ENCODE peak calls at places on chromosomes 6 and 20, in six cellular contexts. N, D, E, R, K and I are unnamed samples.
A peak's percentile ranks its signal among the peaks of the same experiment; 100 is the strongest.

GRCh38 chr6:6736753-6737654 is 148.5 kb downstream of the LY86 start:
- DNase-seq in N (peak; percentile 91), D (no peak), E (peak; percentile 92), R (no peak), K (peak; percentile 56), I (peak; percentile 82)

GRCh38 chr6:89637960-89638319 is 607 bp downstream of the LYRM2 start:
- DNase-seq in N (no peak), D (no peak), E (no peak), R (no peak), K (no peak), I (no peak)

GRCh38 chr6:169962604-169963469 is 211.4 kb downstream of the ERMARD start:
- DNase-seq in N (no peak), D (no peak), E (no peak), R (no peak), K (no peak), I (no peak)

GRCh38 chr6:157885211-157885788 is 62.3 kb downstream of the SNX9 start:
- DNase-seq in N (no peak), D (no peak), E (no peak), R (no peak), K (no peak), I (no peak)

GRCh38 chr20:2955257-2955950 is 82.1 kb downstream of the PTPRA start:
- DNase-seq in N (no peak), D (no peak), E (no peak), R (no peak), K (no peak), I (no peak)

GRCh38 chr6:107870379-107870778 is 46.3 kb upstream of the SCML4 start:
- DNase-seq in N (no peak), D (peak; percentile 60), E (peak; percentile 60), R (no peak), K (peak; percentile 56), I (no peak)

GRCh38 chr6:146090474-146090873 is 61.6 kb downstream of the GRM1 start:
- DNase-seq in N (no peak), D (peak; percentile 21), E (no peak), R (no peak), K (no peak), I (no peak)

GRCh38 chr6:118896339-118897136 is 2.6 kb downstream of the ASF1A start:
- DNase-seq in N (no peak), D (peak; percentile 86), E (peak; percentile 62), R (peak; percentile 24), K (peak; percentile 68), I (no peak)

GRCh38 chr6:25176466-25176865 is 102.7 kb upstream of the CARMIL1 start:
- DNase-seq in N (no peak), D (no peak), E (no peak), R (peak; percentile 13), K (no peak), I (no peak)

GRCh38 chr6:128518531-128519131 is 1.8 kb downstream of the PTPRK start:
- DNase-seq in N (no peak), D (peak; percentile 38), E (no peak), R (no peak), K (no peak), I (no peak)

GRCh38 chr6:38739532-38739931 is 24.4 kb downstream of the DNAH8 start:
- DNase-seq in N (no peak), D (no peak), E (no peak), R (no peak), K (peak; percentile 4), I (no peak)

GRCh38 chr20:23205656-23206055 is 119.5 kb upstream of the CD93 start:
- DNase-seq in N (peak; percentile 71), D (peak; percentile 59), E (peak; percentile 76), R (no peak), K (peak; percentile 88), I (no peak)

GRCh38 chr20:6030453-6031080 is 23.3 kb downstream of the LRRN4 start:
- DNase-seq in N (no peak), D (no peak), E (no peak), R (no peak), K (no peak), I (no peak)

GRCh38 chr20:10064611-10065010 is 29.8 kb downstream of the ANKEF1 start:
- DNase-seq in N (no peak), D (no peak), E (peak; percentile 29), R (no peak), K (no peak), I (no peak)

GRCh38 chr20:22465622-22466446 is 118.5 kb downstream of the FOXA2 start:
- DNase-seq in N (no peak), D (no peak), E (no peak), R (no peak), K (no peak), I (no peak)

GRCh38 chr6:38116248-38116647 is 296.7 kb downstream of the ZFAND3 start:
- DNase-seq in N (no peak), D (peak; percentile 79), E (no peak), R (no peak), K (no peak), I (no peak)

GRCh38 chr20:62587757-62588402 is 54.4 kb upstream of the SLCO4A1 start:
- DNase-seq in N (no peak), D (peak; percentile 17), E (peak; percentile 45), R (peak; percentile 83), K (peak; percentile 30), I (no peak)

GRCh38 chr20:47515843-47516242 is 14.2 kb downstream of the NCOA3 start:
- DNase-seq in N (no peak), D (no peak), E (no peak), R (no peak), K (no peak), I (no peak)

GRCh38 chr6:38673397-38674165 is 29.4 kb downstream of the GLO1 start:
- DNase-seq in N (no peak), D (no peak), E (no peak), R (no peak), K (no peak), I (no peak)

GRCh38 chr6:40322336-40322735 is 264.8 kb downstream of the LRFN2 start:
- DNase-seq in N (no peak), D (no peak), E (no peak), R (no peak), K (no peak), I (no peak)

GRCh38 chr6:73515204-73516101 is 5.4 kb downstream of the EEF1A1 start:
- DNase-seq in N (no peak), D (peak; percentile 81), E (peak; percentile 83), R (peak; percentile 79), K (peak; percentile 93), I (peak; percentile 50)

GRCh38 chr20:61957961-61958715 is 107.5 kb downstream of the TAF4 start:
- DNase-seq in N (no peak), D (no peak), E (no peak), R (no peak), K (no peak), I (no peak)

GRCh38 chr6:108118791-108119211 is 44.3 kb upstream of the OSTM1 start:
- DNase-seq in N (no peak), D (no peak), E (peak; percentile 38), R (no peak), K (peak; percentile 12), I (no peak)

GRCh38 chr20:10002871-10003270 is 31.9 kb upstream of the ANKEF1 start:
- DNase-seq in N (no peak), D (no peak), E (no peak), R (no peak), K (no peak), I (no peak)

GRCh38 chr6:1461207-1461606 is 71.8 kb downstream of the FOXF2 start:
- DNase-seq in N (no peak), D (peak; percentile 81), E (no peak), R (no peak), K (peak; percentile 94), I (peak; percentile 55)

GRCh38 chr6:83511901-83512681 is at the start of gene PRSS35:
- DNase-seq in N (peak; percentile 36), D (peak; percentile 28), E (peak; percentile 77), R (peak; percentile 87), K (peak; percentile 40), I (no peak)

GRCh38 chr6:54191460-54191859 is 80.2 kb downstream of the MLIP start:
- DNase-seq in N (no peak), D (peak; percentile 29), E (peak; percentile 2), R (no peak), K (peak; percentile 6), I (no peak)

GRCh38 chr20:699342-699741 is 23.7 kb upstream of the SCRT2 start:
- DNase-seq in N (no peak), D (no peak), E (no peak), R (no peak), K (no peak), I (no peak)

GRCh38 chr6:89790403-89790802 is 29.2 kb downstream of the MDN1 start:
- DNase-seq in N (no peak), D (no peak), E (no peak), R (no peak), K (no peak), I (no peak)

DNA sequence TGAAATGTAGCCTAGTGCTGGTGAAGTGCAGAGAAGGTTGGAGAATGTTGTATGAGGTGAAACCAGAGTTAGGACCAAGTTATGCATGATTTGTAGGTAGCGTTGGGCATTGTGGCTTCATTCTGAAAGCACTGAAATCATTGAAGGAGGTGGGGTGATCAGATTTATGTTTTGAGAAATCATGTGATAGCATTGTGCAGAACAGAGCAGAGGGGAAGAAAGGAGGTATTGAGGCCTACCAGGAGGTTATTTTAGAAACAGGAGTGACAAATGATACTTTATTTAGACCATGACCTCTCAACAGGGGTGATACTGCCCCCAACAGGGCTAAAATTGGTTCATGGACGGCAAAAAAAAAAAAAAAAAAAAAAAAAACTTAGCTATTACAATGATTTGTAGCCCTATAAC is 15.6 kb upstream of the HMGN3 start:
- DNase-seq in N (no peak), D (no peak), E (no peak), R (peak; percentile 60), K (no peak), I (no peak)
- TF ChIP-seq CTCF in N (no peak), D (no peak), E (no peak), R (peak; percentile 18), K (no peak), I (peak; percentile 3)

GRCh38 chr6:165762125-165762524 is 99.1 kb upstream of the PDE10A start:
- DNase-seq in N (no peak), D (no peak), E (no peak), R (no peak), K (no peak), I (no peak)
- H3K4me3 ChIP-seq in N (no peak overlapping the region), D (no peak overlapping the region), E (no peak overlapping the region), R (no peak overlapping the region), K (no peak overlapping the region), I (no peak overlapping the region)

DNA sequence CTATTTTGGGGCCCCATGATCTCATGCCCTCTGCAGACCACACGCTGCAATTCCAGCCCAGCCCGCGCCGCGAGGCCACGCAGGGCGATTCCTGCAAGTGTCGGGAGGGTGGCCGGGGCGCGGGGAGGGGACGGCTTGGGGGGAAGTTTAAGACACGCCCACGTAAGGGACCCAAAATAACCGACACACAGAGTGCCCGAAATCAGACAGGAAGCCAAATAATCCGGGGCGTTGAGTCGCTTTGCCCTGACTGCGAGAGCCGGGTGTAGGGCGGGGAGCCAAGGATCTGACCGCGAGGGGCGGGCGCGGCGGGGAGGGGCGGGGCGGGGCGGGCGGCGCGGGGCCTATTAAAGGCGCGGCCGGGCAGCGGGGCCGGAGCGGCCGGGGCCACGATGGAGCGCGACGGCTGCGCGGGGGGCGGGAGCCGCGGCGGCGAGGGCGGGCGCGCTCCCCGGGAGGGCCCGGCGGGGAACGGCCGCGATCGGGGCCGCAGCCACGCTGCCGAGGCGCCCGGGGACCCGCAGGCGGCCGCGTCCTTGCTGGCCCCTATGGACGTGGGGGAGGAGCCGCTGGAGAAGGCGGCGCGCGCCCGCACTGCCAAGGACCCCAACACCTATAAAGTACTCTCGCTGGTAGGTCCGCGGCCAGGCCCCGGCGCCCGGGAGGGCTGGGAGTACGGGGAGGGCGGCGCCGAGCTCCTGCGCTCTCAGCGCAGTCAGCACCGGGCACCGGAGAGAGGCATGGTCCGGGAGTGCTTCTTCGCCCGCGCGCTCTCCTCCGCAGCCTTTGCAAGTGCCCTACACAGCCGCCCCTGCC is at the start of gene ENPP1:
- DNase-seq in N (peak; percentile 85), D (peak; percentile 20), E (peak; percentile 89), R (peak; percentile 81), K (peak; percentile 48), I (no peak)
- TF ChIP-seq CTCF in N (peak; percentile 36), D (no peak), E (peak; percentile 25), R (peak; percentile 23), K (peak; percentile 29), I (peak; percentile 46)

GRCh38 chr6:81979329-81979728 is 226.8 kb upstream of the TENT5A start:
- DNase-seq in N (no peak), D (no peak), E (no peak), R (no peak), K (no peak), I (no peak)
- H3K4me3 ChIP-seq in N (no peak overlapping the region), D (no peak overlapping the region), E (no peak overlapping the region), R (no peak overlapping the region), K (no peak overlapping the region), I (no peak overlapping the region)